ENCODE peak calls at places on chromosomes 3 and 15, in four cellular contexts. W, T, P and E are unnamed samples.

GRCh38 chr3:5710718-5711117 is 523.2 kb downstream of the EDEM1 start:
- DNase-seq in W (no peak), T (no peak), P (no peak), E (no peak)

GRCh38 chr3:38281895-38282686 is at the start of gene SLC22A14:
- DNase-seq in W (no peak), T (no peak), P (peak; percentile 16), E (no peak)

GRCh38 chr3:178103140-178103539 is 433.1 kb upstream of the KCNMB2 start:
- DNase-seq in W (no peak), T (no peak), P (no peak), E (peak; percentile 21)

GRCh38 chr3:67662733-67663132 is 8.3 kb upstream of the SUCLG2 start:
- DNase-seq in W (no peak), T (no peak), P (no peak), E (no peak)

GRCh38 chr3:16807981-16808380 is 76.8 kb upstream of the PLCL2 start:
- DNase-seq in W (no peak), T (peak; percentile 20), P (no peak), E (no peak)

GRCh38 chr3:169880565-169881250 is 11.0 kb upstream of the LRRC31 start:
- DNase-seq in W (no peak), T (no peak), P (no peak), E (no peak)

GRCh38 chr15:90232941-90233700 is 620 bp downstream of the CIB1 start:
- DNase-seq in W (peak; percentile 49), T (peak; percentile 74), P (peak; percentile 84), E (peak; percentile 41)

GRCh38 chr3:38524141-38524739 is 28.1 kb downstream of the EXOG start:
- DNase-seq in W (no peak), T (peak; percentile 40), P (no peak), E (no peak)

GRCh38 chr15:39745415-39745814 is 37.2 kb downstream of the FSIP1 start:
- DNase-seq in W (no peak), T (no peak), P (no peak), E (no peak)

GRCh38 chr15:74302821-74303359 is 64.6 kb downstream of the CYP11A1 start:
- DNase-seq in W (no peak), T (peak; percentile 56), P (peak; percentile 11), E (no peak)

GRCh38 chr3:164470471-164470870 is 607.8 kb downstream of the SI start:
- DNase-seq in W (no peak), T (no peak), P (no peak), E (no peak)

GRCh38 chr15:74781673-74782595 is at the start of gene CSK:
- DNase-seq in W (peak; percentile 73), T (peak; percentile 89), P (no peak), E (peak; percentile 47)

DNA sequence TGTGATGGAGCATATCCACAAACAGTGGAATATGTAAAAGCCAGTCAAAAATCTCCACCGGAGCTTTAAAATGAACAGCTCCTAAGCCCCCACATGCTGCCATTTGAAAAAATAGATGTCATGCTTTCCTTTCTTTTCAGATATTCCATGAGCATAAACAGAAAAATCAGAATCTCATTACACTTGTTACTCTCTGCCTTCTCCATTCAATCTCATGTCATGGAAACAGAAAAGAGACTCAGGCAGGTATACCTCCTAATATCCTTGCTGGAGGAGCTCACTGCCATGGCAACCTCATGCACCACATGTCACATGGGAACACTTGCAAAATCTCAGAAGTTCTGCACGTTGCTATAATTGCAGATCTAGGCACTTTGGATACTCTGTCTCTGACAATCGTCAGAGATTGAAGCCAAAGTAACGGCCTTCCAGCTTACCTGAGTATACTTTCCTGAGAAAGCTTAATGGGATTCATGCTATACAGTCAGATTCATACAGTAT is 317.0 kb upstream of the ADAMTS9 start:
- DNase-seq in W (no peak), T (no peak), P (no peak), E (no peak)
- H3K27ac ChIP-seq in W (no peak overlapping the region), T (no peak overlapping the region), P (no peak overlapping the region), E (no peak overlapping the region)

DNA sequence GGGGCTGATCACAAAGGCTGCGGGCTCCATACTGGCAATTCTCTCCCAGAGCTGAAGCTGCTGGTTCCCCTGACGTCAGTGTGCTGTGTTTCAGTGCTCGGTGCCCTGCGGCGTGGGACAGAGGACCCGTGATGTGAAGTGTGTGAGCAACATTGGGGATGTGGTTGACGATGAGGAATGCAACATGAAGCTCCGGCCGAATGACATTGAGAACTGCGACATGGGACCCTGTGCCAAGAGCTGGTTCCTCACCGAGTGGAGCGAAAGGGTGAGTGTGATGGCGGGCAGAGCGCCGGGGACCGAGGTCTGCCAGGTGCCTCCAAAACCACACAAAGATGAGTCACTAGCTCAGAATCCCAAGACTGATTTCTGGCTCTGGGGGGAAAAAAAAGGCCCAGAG is 62.0 kb upstream of the NR2E3 start:
- DNase-seq in W (no peak), T (peak; percentile 23), P (no peak), E (peak; percentile 54)
- H3K9ac ChIP-seq in W (no peak overlapping the region), T (no peak overlapping the region), P (no peak overlapping the region), E (no peak overlapping the region)

DNA sequence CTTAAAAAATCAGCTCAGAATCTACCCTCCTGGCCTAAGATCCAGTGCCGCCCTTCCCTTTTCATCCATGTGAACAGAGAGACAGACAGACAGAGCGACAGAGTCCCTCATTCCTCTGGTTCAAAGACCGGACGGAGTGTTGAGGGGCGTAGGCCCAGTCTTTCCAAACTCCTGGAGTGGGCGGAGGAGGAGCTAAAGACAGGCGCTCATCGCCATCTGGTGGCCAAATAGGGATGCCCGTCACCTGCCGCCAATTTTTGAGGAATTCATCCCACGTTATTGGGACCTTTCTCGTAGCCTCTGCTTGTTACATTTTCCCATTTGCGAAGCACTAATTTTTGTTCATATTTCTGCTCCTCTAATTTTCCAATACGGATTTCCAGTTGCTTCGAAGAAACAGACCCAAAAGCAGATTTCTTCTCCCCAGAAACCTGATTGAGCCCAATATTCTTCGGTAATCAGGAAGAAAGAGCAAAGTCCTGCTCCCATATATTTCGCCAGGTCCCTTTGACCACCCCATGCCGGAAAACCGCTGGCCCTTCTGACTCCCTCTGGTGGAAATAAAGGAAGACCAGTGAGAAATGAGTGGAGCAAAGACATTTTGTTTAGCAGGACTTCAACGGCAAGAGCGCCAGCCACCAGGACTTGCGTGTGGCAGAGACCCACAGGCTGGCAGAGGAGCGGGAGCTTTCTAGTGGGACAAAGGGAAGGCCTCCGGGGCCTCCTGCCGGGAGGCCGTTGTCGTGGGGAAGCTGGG is 88.0 kb downstream of the LRRK1 start:
- DNase-seq in W (peak; percentile 72), T (peak; percentile 92), P (peak; percentile 68), E (peak; percentile 68)
- H3K27ac ChIP-seq in W (no peak overlapping the region), T (no peak overlapping the region), P (no peak overlapping the region), E (no peak overlapping the region)

DNA sequence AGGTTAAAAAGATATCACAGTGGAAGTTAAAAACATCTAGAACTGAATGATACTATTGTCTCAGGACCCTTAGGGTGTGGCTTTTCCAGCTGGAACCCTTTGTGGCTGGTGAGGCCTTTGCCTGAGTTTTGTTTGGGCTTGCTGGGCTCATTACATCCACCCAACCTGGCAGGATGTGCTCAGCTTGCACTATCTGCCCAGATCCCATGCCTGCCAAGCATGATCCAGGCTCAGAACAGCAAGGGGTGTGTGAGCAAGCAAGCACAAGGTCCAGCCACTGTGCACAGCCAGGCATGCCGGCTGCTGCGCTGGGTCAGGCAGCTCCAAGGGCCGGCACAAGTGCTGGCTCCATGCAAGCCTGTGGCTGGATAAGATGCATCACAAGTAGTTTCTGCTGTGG is 512.7 kb upstream of the CDIN1 start:
- DNase-seq in W (no peak), T (no peak), P (no peak), E (no peak)
- H3K9ac ChIP-seq in W (peak overlapping the region; percentile 60), T (no peak overlapping the region), P (no peak overlapping the region), E (no peak overlapping the region)